ENCODE peak calls at places on chromosomes 7 and 10, in nine cellular contexts. X is iris pigment epithelial cell, I is neural progenitor cell, B is head of caudate nucleus, S is HCT116, E is astrocyte of the spinal cord, T is mesenteric fat pad, N is naive B cell, P is mesendoderm. G is an unnamed sample.

GRCh38 chr10:71981024-71981867 is 17.1 kb downstream of the CHST3 start:
- DNase-seq in X (no peak), I (peak), B (peak), S (no peak), E (peak), T (peak), N (no peak), P (no peak), G (no peak)

GRCh38 chr7:67406941-67407340 is 410.3 kb downstream of the TYW1 start:
- DNase-seq in X (no peak), I (no peak), B (no peak), S (no peak), E (no peak), T (no peak), N (no peak), P (no peak), G (no peak)

GRCh38 chr7:115271332-115272235 is 349.7 kb downstream of the MDFIC start:
- DNase-seq in X (peak), I (no peak), B (no peak), S (no peak), E (peak), T (no peak), N (no peak), P (no peak), G (no peak)

GRCh38 chr7:131374821-131375220 is 47.1 kb downstream of the MKLN1 start:
- DNase-seq in X (no peak), I (no peak), B (no peak), S (no peak), E (no peak), T (no peak), N (no peak), P (no peak), G (no peak)

GRCh38 chr10:49408437-49409306 is 12.8 kb upstream of the DRGX start:
- DNase-seq in X (no peak), I (no peak), B (no peak), S (peak), E (no peak), T (no peak), N (no peak), P (peak), G (no peak)

GRCh38 chr7:82234457-82235049 is 209.0 kb downstream of the CACNA2D1 start:
- DNase-seq in X (peak), I (peak), B (no peak), S (peak), E (peak), T (no peak), N (no peak), P (peak), G (no peak)

GRCh38 chr7:219581-220150 is 27.3 kb downstream of the FAM20C start:
- DNase-seq in X (no peak), I (no peak), B (peak), S (no peak), E (no peak), T (no peak), N (no peak), P (no peak), G (no peak)

GRCh38 chr7:67359900-67360299 is 363.3 kb downstream of the TYW1 start:
- DNase-seq in X (no peak), I (no peak), B (no peak), S (no peak), E (no peak), T (no peak), N (no peak), P (peak), G (no peak)

GRCh38 chr7:73437699-73438416 is 4.3 kb downstream of the FZD9 start:
- DNase-seq in X (no peak), I (no peak), B (no peak), S (no peak), E (no peak), T (no peak), N (no peak), P (no peak), G (no peak)

GRCh38 chr10:122461367-122461728 is at the start of gene HTRA1:
- DNase-seq in X (peak), I (peak), B (peak), S (no peak), E (peak), T (peak), N (no peak), P (peak), G (peak)

GRCh38 chr10:844552-844951 is 87.0 kb downstream of the LARP4B start:
- DNase-seq in X (peak), I (no peak), B (no peak), S (no peak), E (peak), T (no peak), N (no peak), P (no peak), G (no peak)

GRCh38 chr7:9250876-9251275 is 817.5 kb downstream of the NXPH1 start:
- DNase-seq in X (no peak), I (peak), B (no peak), S (no peak), E (no peak), T (peak), N (no peak), P (peak), G (no peak)

GRCh38 chr10:89458760-89459159 is 44.4 kb downstream of the IFIT5 start:
- DNase-seq in X (peak), I (no peak), B (no peak), S (no peak), E (no peak), T (no peak), N (no peak), P (no peak), G (no peak)

GRCh38 chr7:138186951-138187351 is 110.7 kb downstream of the AKR1D1 start:
- DNase-seq in X (peak), I (peak), B (no peak), S (no peak), E (peak), T (no peak), N (no peak), P (no peak), G (peak)

GRCh38 chr10:70437721-70438120 is 3.8 kb downstream of the NODAL start:
- DNase-seq in X (no peak), I (no peak), B (no peak), S (no peak), E (no peak), T (peak), N (no peak), P (peak), G (no peak)

GRCh38 chr10:58932821-58933314 is 243.6 kb upstream of the PHYHIPL start:
- DNase-seq in X (no peak), I (no peak), B (no peak), S (no peak), E (no peak), T (no peak), N (no peak), P (no peak), G (no peak)

GRCh38 chr10:57822965-57823364 is 444.7 kb downstream of the IPMK start:
- DNase-seq in X (no peak), I (no peak), B (no peak), S (no peak), E (no peak), T (no peak), N (no peak), P (no peak), G (no peak)

GRCh38 chr10:122232781-122233180 is 38.3 kb upstream of the BTBD16 start:
- DNase-seq in X (peak), I (no peak), B (no peak), S (no peak), E (peak), T (no peak), N (no peak), P (no peak), G (no peak)

GRCh38 chr7:128172151-128172550 is 68.9 kb upstream of the LEP start:
- DNase-seq in X (no peak), I (no peak), B (no peak), S (no peak), E (no peak), T (peak), N (no peak), P (no peak), G (no peak)

GRCh38 chr10:5573968-5574641 is 49.3 kb downstream of the CALML3 start:
- DNase-seq in X (peak), I (no peak), B (no peak), S (no peak), E (no peak), T (no peak), N (no peak), P (no peak), G (no peak)

GRCh38 chr7:2220506-2220905 is 12.2 kb downstream of the MAD1L1 start:
- DNase-seq in X (no peak), I (no peak), B (no peak), S (no peak), E (no peak), T (no peak), N (no peak), P (no peak), G (no peak)

G was measured in HTR-8/SVneo.